ENCODE peak calls at places on chromosome 19, in eight cellular contexts. S is mammary epithelial cell; N is fibroblast of lung; A is heart right ventricle; I is CD8-positive, alpha-beta T cell; G is A549; J is RWPE2; U is aorta. R is an unnamed sample. For H3K4me1, the result is how much of the 10 kb centered on the place peaks cover.

GRCh38 chr19:9323919-9324583 is at the start of gene ZNF559:
- DNase-seq in N (peak), S (peak), A (peak), I (peak), G (peak), U (peak), J (peak), R (peak)

GRCh38 chr19:49637865-49638350 is 2.0 kb downstream of the RRAS start:
- DNase-seq in G (peak), U (peak), I (no peak), J (peak), N (peak), S (peak), A (peak), R (peak)

GRCh38 chr19:6868341-6868740 is 19.0 kb upstream of the ADGRE1 start:
- DNase-seq in U (peak), I (no peak), J (no peak), G (no peak), A (no peak), S (no peak), N (no peak), R (no peak)

GRCh38 chr19:1173160-1173844 is 766 bp downstream of the SBNO2 start:
- DNase-seq in G (no peak), U (no peak), S (no peak), A (no peak), N (no peak), J (peak), I (no peak), R (no peak)

GRCh38 chr19:18416778-18417249 is 2.4 kb upstream of the SSBP4 start:
- DNase-seq in I (peak), J (peak), N (peak), A (peak), U (peak), G (peak), S (no peak), R (peak)

GRCh38 chr19:31943305-31943704 is 402.1 kb upstream of the ZNF507 start:
- DNase-seq in N (no peak), J (no peak), A (no peak), I (no peak), G (no peak), U (no peak), S (no peak), R (no peak)

GRCh38 chr19:9329999-9330398 is 6.0 kb downstream of the ZNF559 start:
- DNase-seq in I (no peak), S (no peak), U (no peak), N (no peak), J (no peak), G (no peak), A (no peak), R (no peak)

GRCh38 chr19:12784871-12785430 is 6.3 kb upstream of the JUNB start:
- DNase-seq in I (no peak), G (peak), S (no peak), J (no peak), U (no peak), A (no peak), N (no peak), R (no peak)

GRCh38 chr19:51546650-51547396 is 15.4 kb upstream of the SIGLEC6 start:
- DNase-seq in U (no peak), G (no peak), J (no peak), A (no peak), S (no peak), I (no peak), N (no peak), R (no peak)

GRCh38 chr19:51410950-51411748 is 6.3 kb downstream of the SIGLEC10 start:
- DNase-seq in S (no peak), A (no peak), G (no peak), U (no peak), J (no peak), N (no peak), I (no peak), R (no peak)

GRCh38 chr19:3821857-3822364 is 35.7 kb upstream of the MATK start:
- DNase-seq in U (peak), G (peak), N (peak), I (peak), S (no peak), J (no peak), A (peak), R (peak)

GRCh38 chr19:1429750-1430149 is 8.4 kb upstream of the RPS15 start:
- DNase-seq in G (no peak), A (peak), N (no peak), S (no peak), I (no peak), J (no peak), U (no peak), R (peak)

GRCh38 chr19:7871530-7872305 is 2.5 kb downstream of the PRR36 start:
- DNase-seq in U (peak), N (peak), J (peak), A (peak), I (peak), G (peak), S (peak), R (peak)

GRCh38 chr19:43720936-43721335 is 5.1 kb downstream of the IRGC start:
- DNase-seq in N (no peak), I (no peak), J (no peak), A (no peak), G (no peak), U (no peak), S (no peak), R (no peak)

GRCh38 chr19:43723588-43723987 is 7.7 kb downstream of the IRGC start:
- DNase-seq in A (no peak), I (no peak), G (peak), U (no peak), N (peak), J (no peak), S (no peak), R (no peak)

GRCh38 chr19:43719378-43719868 is 3.5 kb downstream of the IRGC start:
- DNase-seq in G (no peak), U (no peak), N (no peak), A (no peak), J (no peak), S (no peak), I (no peak), R (no peak)

GRCh38 chr19:43719918-43720317 is 4.0 kb downstream of the IRGC start:
- DNase-seq in S (no peak), J (no peak), U (no peak), N (no peak), G (no peak), A (no peak), I (no peak), R (no peak)

GRCh38 chr19:43721469-43722048 is 5.7 kb downstream of the IRGC start:
- DNase-seq in A (no peak), N (no peak), I (no peak), G (no peak), J (no peak), U (no peak), S (no peak), R (no peak)
- H3K4me3 ChIP-seq in A (no peak), N (no peak), I (no peak), G (no peak), J (no peak), U (no peak), S (no peak), R (no peak)

GRCh38 chr19:38826856-38827551 is 4.6 kb downstream of the ECH1 start:
- DNase-seq in N (no peak), J (no peak), A (no peak), U (no peak), I (no peak), S (no peak), G (no peak), R (no peak)

GRCh38 chr19:38834104-38834490 is 2.5 kb upstream of the ECH1 start:
- DNase-seq in G (no peak), N (no peak), U (no peak), A (no peak), J (no peak), S (no peak), I (no peak), R (no peak)

GRCh38 chr19:38830039-38830733 is 1.4 kb downstream of the ECH1 start:
- DNase-seq in U (no peak), A (no peak), I (no peak), G (no peak), S (no peak), N (peak), J (no peak), R (no peak)

GRCh38 chr19:38834590-38834989 is 3.0 kb upstream of the ECH1 start:
- DNase-seq in I (no peak), J (no peak), A (no peak), U (no peak), N (no peak), S (no peak), G (no peak), R (no peak)

DNA sequence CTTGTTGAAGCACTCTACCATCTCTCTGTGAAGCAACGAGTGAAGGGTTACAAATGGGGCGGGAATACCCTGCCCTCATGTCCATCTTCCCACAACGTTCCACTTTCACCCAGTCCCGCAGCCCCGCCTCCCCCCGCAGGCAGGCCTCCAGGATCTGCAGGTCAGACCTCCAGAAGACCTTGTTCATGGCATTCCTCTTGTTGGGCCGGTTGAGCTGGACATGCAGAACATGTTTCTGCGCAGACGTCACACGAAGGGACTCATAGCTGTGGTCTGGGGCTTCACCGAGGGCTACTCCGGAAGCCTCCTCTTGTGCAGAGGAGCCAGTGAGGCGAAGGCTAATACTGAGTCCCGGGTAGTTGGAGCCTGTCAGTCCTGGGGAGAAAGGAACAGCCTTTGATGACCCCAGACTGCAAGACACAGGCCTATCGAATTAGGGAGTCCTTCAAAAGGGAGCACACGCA is 420 bp downstream of the ECH1 start:
- DNase-seq in J (no peak), A (peak), G (peak), S (peak), I (no peak), U (peak), N (peak), R (peak)
- H3K4me1 ChIP-seq in J (under half), A (under half), G (under half), S (under half), I (under half), U (under half), N (under half), R (under half)

GRCh38 chr19:41563847-41564514 is 12.0 kb upstream of the CEACAM21 start:
- DNase-seq in N (no peak), A (no peak), G (peak), S (peak), I (peak), U (no peak), J (no peak), R (no peak)
- H3K4me3 ChIP-seq in N (no peak), A (peak), G (no peak), S (no peak), I (peak), U (no peak), J (no peak), R (no peak)

GRCh38 chr19:17389957-17390664 is 3.9 kb downstream of the CCDC194 start:
- DNase-seq in S (no peak), G (no peak), A (no peak), J (no peak), I (no peak), U (no peak), N (no peak), R (no peak)
- H3K4me1 ChIP-seq in S (under half), G (under half), A (under half), J (under half), I (under half), U (under half), N (under half), R (under half)

GRCh38 chr19:39411832-39412099 is 703 bp upstream of the PLEKHG2 start:
- DNase-seq in N (peak), G (peak), S (peak), J (no peak), A (peak), U (peak), I (peak), R (peak)
- H3K4me3 ChIP-seq in N (peak), G (peak), S (peak), J (peak), A (peak), U (no peak), I (peak), R (peak)

DNA sequence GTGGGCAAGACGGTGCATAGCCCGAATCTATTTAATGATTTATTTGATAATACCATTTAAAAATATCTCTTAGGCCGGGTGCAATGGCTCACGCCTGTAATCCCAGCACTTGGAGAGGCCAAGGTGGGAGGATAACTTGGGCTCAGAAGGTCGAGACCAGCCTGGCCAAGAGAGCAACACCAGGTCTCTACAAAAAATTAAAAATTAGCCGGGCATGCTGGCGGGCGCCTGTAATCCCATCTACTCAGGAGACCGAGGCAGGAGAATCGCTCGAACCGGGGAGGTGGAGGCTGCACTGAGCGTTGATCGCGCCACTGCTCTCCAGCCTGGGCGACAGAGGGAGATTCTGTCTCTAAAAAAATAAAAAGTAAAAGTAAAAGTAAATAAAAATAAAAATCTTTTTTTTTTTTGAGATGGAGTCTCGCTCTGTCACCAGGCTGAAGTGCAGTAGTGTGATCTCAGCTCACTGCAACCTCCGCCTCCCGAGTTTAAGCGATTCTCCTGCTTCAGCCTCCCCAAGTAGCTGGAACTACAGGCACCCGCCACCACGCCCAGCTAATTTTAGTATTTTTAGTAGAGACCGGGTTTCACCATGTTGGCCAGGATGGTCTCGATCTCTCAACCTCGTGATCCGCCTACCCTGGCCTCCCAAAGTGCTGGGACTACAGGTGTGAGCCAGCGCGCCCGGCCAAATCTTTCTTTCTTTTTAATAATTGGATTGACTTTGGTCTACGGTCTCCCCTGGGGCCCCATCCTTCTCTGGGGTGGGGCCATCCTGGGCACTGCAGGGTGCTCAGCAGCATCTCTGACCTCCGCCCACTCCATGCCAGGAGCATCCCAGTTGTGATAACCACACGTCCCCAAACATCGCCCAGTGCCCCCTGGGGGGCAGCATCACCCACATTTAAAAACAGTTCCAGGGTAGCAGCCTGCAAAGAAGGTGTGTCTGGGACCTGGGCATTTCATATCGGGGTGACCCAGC is 90.7 kb downstream of the GNG7 start:
- DNase-seq in I (no peak), S (no peak), A (no peak), U (peak), G (no peak), N (no peak), J (no peak), R (no peak)
- H3K4me1 ChIP-seq in I (under half), S (under half), A (under half), U (under half), G (under half), N (under half), J (under half), R (under half)

GRCh38 chr19:55493650-55494171 is 5.5 kb downstream of the SSC5D start:
- DNase-seq in I (no peak), J (peak), S (no peak), N (no peak), G (no peak), U (peak), A (no peak), R (no peak)
- H3K4me3 ChIP-seq in I (no peak), J (no peak), S (no peak), N (peak), G (no peak), U (no peak), A (peak), R (no peak)

R was measured in transverse colon.